ENCODE peak calls at places on chromosomes 11 and 22, in four cellular contexts. K, P, L and D are unnamed samples.

GRCh38 chr11:78666675-78667129 is 92.0 kb upstream of the NARS2 start:
- DNase-seq in K (no peak), P (peak; percentile 7), L (no peak), D (no peak)

GRCh38 chr11:73317373-73317772 is 9.3 kb downstream of the ARHGEF17 start:
- DNase-seq in K (no peak), P (no peak), L (peak; percentile 37), D (no peak)

GRCh38 chr11:135027461-135027860 is 615.4 kb upstream of the B3GAT1 start:
- DNase-seq in K (peak; percentile 70), P (no peak), L (peak; percentile 51), D (no peak)

GRCh38 chr11:105429421-105429965 is 180.4 kb upstream of the GRIA4 start:
- DNase-seq in K (no peak), P (no peak), L (no peak), D (no peak)

GRCh38 chr11:134638796-134639540 is 226.9 kb upstream of the B3GAT1 start:
- DNase-seq in K (no peak), P (peak; percentile 77), L (no peak), D (no peak)

GRCh38 chr22:27647540-27647939 is 154.0 kb downstream of the MN1 start:
- DNase-seq in K (no peak), P (no peak), L (peak; percentile 38), D (no peak)

GRCh38 chr22:41585898-41586297 is 3.7 kb downstream of the PMM1 start:
- DNase-seq in K (no peak), P (no peak), L (no peak), D (no peak)

GRCh38 chr11:7467652-7468051 is 17.7 kb upstream of the OLFML1 start:
- DNase-seq in K (no peak), P (no peak), L (no peak), D (no peak)

GRCh38 chr11:78789365-78789764 is 214.7 kb upstream of the NARS2 start:
- DNase-seq in K (no peak), P (no peak), L (peak; percentile 22), D (no peak)

GRCh38 chr11:19729141-19729540 is 16.5 kb downstream of the NAV2 start:
- DNase-seq in K (no peak), P (no peak), L (no peak), D (no peak)

GRCh38 chr22:46788426-46789168 is 26.1 kb downstream of the TBC1D22A start:
- DNase-seq in K (no peak), P (no peak), L (no peak), D (no peak)

GRCh38 chr22:50599816-50600454 is 658 bp upstream of the MAPK8IP2 start:
- DNase-seq in K (peak; percentile 60), P (no peak), L (peak; percentile 66), D (no peak)

GRCh38 chr11:42034821-42035220 is 575.4 kb upstream of the LRRC4C start:
- DNase-seq in K (no peak), P (no peak), L (no peak), D (no peak)

GRCh38 chr11:132332521-132332920 is 962.1 kb downstream of the NTM start:
- DNase-seq in K (no peak), P (no peak), L (no peak), D (no peak)

GRCh38 chr11:94794287-94795168 is 26.4 kb downstream of the AMOTL1 start:
- DNase-seq in K (peak; percentile 67), P (no peak), L (peak; percentile 87), D (no peak)

GRCh38 chr11:96567193-96567592 is 177.4 kb downstream of the JRKL start:
- DNase-seq in K (no peak), P (no peak), L (no peak), D (no peak)

GRCh38 chr11:14742849-14743248 is 99.2 kb downstream of the PDE3B start:
- DNase-seq in K (no peak), P (no peak), L (no peak), D (no peak)

GRCh38 chr11:65133724-65134123 is 595 bp downstream of the SYVN1 start:
- DNase-seq in K (no peak), P (no peak), L (peak; percentile 54), D (no peak)

GRCh38 chr22:23155831-23156230 is 10.6 kb downstream of the RAB36 start:
- DNase-seq in K (no peak), P (no peak), L (no peak), D (no peak)

GRCh38 chr22:45204241-45204640 is 36.5 kb downstream of the KIAA0930 start:
- DNase-seq in K (no peak), P (no peak), L (no peak), D (no peak)

GRCh38 chr22:30129636-30130035 is 49.4 kb downstream of the HORMAD2 start:
- DNase-seq in K (no peak), P (no peak), L (no peak), D (no peak)

GRCh38 chr11:32427935-32428664 is 7.2 kb downstream of the WT1 start:
- DNase-seq in K (no peak), P (no peak), L (no peak), D (no peak)

GRCh38 chr11:70680781-70681281 is 282.5 kb downstream of the CTTN start:
- DNase-seq in K (peak; percentile 14), P (no peak), L (no peak), D (no peak)

GRCh38 chr11:30789270-30789669 is 203.1 kb upstream of the MPPED2 start:
- DNase-seq in K (no peak), P (no peak), L (no peak), D (no peak)

GRCh38 chr22:17243524-17243923 is 24.3 kb upstream of the ADA2 start:
- DNase-seq in K (peak; percentile 52), P (no peak), L (no peak), D (no peak)

GRCh38 chr11:75667831-75668507 is 869 bp downstream of the MAP6 start:
- DNase-seq in K (peak; percentile 23), P (no peak), L (peak; percentile 68), D (no peak)

GRCh38 chr22:24153959-24154358 is 27.3 kb upstream of the SUSD2 start:
- DNase-seq in K (no peak), P (no peak), L (no peak), D (no peak)

GRCh38 chr11:73468590-73469161 is 92.5 kb downstream of the RELT start:
- DNase-seq in K (no peak), P (no peak), L (no peak), D (no peak)

GRCh38 chr11:85898456-85898855 is 43.3 kb downstream of the CCDC83 start:
- DNase-seq in K (no peak), P (no peak), L (no peak), D (no peak)
- TF ChIP-seq CTCF in K (no peak), P (no peak), L (no peak), D (no peak)

GRCh38 chr11:35144103-35144741 is 5.3 kb downstream of the CD44 start:
- DNase-seq in K (peak; percentile 86), P (no peak), L (no peak), D (no peak)

GRCh38 chr11:35141034-35141433 is 2.1 kb downstream of the CD44 start:
- DNase-seq in K (peak; percentile 51), P (no peak), L (no peak), D (no peak)

GRCh38 chr11:35141538-35141937 is 2.6 kb downstream of the CD44 start:
- DNase-seq in K (peak; percentile 88), P (peak; percentile 93), L (peak; percentile 41), D (no peak)

GRCh38 chr11:35143509-35144102 is 4.6 kb downstream of the CD44 start:
- DNase-seq in K (no peak), P (no peak), L (no peak), D (no peak)

DNA sequence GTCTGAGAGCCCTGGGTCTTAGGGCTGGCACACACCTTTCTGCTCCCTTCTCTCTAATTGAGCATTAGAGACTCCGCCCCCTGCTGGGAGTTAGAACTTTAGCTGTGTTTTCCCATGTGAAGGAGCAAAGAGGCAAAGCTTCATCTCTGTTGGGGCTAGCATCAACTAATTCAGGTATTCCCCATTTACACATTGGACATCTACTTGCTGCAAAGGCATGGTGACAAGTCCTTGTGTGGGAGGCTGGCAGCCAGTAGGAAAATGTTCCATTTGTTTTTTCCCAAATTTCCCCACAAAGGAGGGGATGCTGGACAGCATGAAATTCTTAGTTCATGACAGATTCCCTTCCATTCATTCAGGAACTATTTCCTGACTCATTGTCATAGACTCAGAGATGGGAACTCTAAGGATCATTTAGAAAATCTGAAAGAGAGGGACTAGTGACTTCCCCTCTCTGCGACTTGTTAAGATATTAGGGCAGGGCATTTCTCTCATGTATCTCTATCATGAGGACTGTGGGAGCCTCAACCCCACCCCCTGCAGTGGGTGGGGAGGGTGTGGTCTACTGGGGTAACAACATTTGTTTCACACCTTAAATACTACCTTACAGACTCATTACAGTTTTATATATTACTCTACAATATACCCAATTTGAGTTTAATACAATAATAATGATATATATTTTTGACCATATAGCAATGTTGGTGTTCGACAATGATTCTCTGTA is 3.7 kb downstream of the CD44 start:
- DNase-seq in K (no peak), P (no peak), L (peak; percentile 38), D (no peak)
- TF ChIP-seq POLR2A in K (no peak), P (no peak), L (no peak), D (no peak)

DNA sequence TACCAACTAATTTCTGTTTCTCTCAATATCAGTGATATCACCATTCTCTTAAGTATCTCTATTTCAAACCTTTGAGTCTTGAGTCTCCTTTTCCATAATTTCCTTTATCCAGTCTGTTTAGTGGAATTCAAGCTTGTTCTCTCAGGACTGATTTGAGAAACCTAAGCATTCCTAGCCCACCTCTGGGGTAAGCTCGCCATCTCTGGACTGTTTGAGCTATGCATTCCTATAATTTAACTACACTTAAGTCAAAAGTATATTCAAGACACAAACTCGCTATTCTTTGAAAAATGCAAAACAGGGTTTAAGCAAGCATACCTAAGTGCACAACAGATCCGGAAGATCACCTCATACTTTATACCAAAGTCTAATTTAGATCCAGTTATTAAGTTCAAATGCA is 2.1 kb upstream of the DLAT start:
- DNase-seq in K (peak; percentile 44), P (no peak), L (no peak), D (no peak)
- TF ChIP-seq CTCF in K (peak; percentile 6), P (no peak), L (no peak), D (no peak)

GRCh38 chr22:36028646-36029405 is at the start of gene RBFOX2:
- DNase-seq in K (peak; percentile 88), P (peak; percentile 99), L (peak; percentile 99), D (peak; percentile 77)
- TF ChIP-seq POLR2A in K (peak; percentile 8), P (no peak), L (no peak), D (no peak)

GRCh38 chr22:37428649-37429586 is 1.6 kb upstream of the ELFN2 start:
- DNase-seq in K (peak; percentile 68), P (no peak), L (peak; percentile 51), D (no peak)
- TF ChIP-seq CTCF in K (peak; percentile 66), P (no peak), L (peak; percentile 36), D (peak; percentile 63)

GRCh38 chr22:37219534-37219933 is 7.3 kb upstream of the SSTR3 start:
- DNase-seq in K (no peak), P (no peak), L (no peak), D (no peak)

GRCh38 chr22:37222440-37222971 is 10.2 kb upstream of the SSTR3 start:
- DNase-seq in K (peak; percentile 47), P (no peak), L (no peak), D (no peak)

GRCh38 chr22:37221424-37222336 is 9.4 kb upstream of the SSTR3 start:
- DNase-seq in K (no peak), P (no peak), L (no peak), D (no peak)

GRCh38 chr22:37218771-37219411 is 6.6 kb upstream of the SSTR3 start:
- DNase-seq in K (no peak), P (no peak), L (no peak), D (no peak)

GRCh38 chr22:37220543-37220968 is 8.3 kb upstream of the SSTR3 start:
- DNase-seq in K (no peak), P (no peak), L (no peak), D (no peak)
- TF ChIP-seq POLR2A in K (no peak), P (no peak), L (no peak), D (no peak)